ENCODE peak calls at places on chromosomes 5 and 9, in four cellular contexts. P is HepG2, S is K562, C is GM12878. A is an unnamed sample.

GRCh38 chr5:100900796-100901731 is 2.0 kb downstream of the ST8SIA4 start:
- DNase-seq in P (no peak), S (no peak), C (peak; percentile 82), A (no peak)

GRCh38 chr9:72557549-72557948 is 36.1 kb downstream of the TMC1 start:
- DNase-seq in P (peak; percentile 59), S (peak; percentile 66), C (no peak), A (peak; percentile 83)

GRCh38 chr9:127899200-127899943 is at the start of gene ST6GALNAC6:
- DNase-seq in P (no peak), S (peak; percentile 90), C (no peak), A (peak; percentile 41)

GRCh38 chr9:99178912-99179872 is 42.5 kb downstream of the ALG2 start:
- DNase-seq in P (no peak), S (no peak), C (no peak), A (no peak)

GRCh38 chr5:59506285-59506877 is 387.1 kb downstream of the PDE4D start:
- DNase-seq in P (peak; percentile 6), S (no peak), C (no peak), A (no peak)

GRCh38 chr5:108379722-108380530 is 2.0 kb downstream of the FBXL17 start:
- DNase-seq in P (peak; percentile 55), S (no peak), C (no peak), A (no peak)

GRCh38 chr5:175842947-175843793 is 28.2 kb upstream of the CPLX2 start:
- DNase-seq in P (peak; percentile 78), S (no peak), C (no peak), A (no peak)

GRCh38 chr5:179734536-179735164 is 2.0 kb downstream of the MAML1 start:
- DNase-seq in P (no peak), S (no peak), C (no peak), A (no peak)

GRCh38 chr5:140549237-140550144 is 2.0 kb downstream of the EIF4EBP3 start:
- DNase-seq in P (no peak), S (peak; percentile 37), C (no peak), A (peak; percentile 93)

GRCh38 chr5:35681911-35682310 is 64.2 kb downstream of the SPEF2 start:
- DNase-seq in P (no peak), S (no peak), C (no peak), A (no peak)

GRCh38 chr5:98527846-98528245 is 245.6 kb upstream of the RGMB start:
- DNase-seq in P (no peak), S (no peak), C (no peak), A (no peak)

GRCh38 chr9:78831726-78832125 is 534.8 kb downstream of the PSAT1 start:
- DNase-seq in P (no peak), S (no peak), C (no peak), A (no peak)

GRCh38 chr9:134734270-134734669 is 92.7 kb downstream of the COL5A1 start:
- DNase-seq in P (peak; percentile 27), S (no peak), C (no peak), A (no peak)

GRCh38 chr5:159504106-159504856 is 174.0 kb upstream of the IL12B start:
- DNase-seq in P (no peak), S (no peak), C (no peak), A (no peak)

GRCh38 chr9:136079211-136079915 is 15.7 kb downstream of the NACC2 start:
- DNase-seq in P (no peak), S (no peak), C (no peak), A (peak; percentile 58)

GRCh38 chr5:133453084-133453765 is 159.1 kb downstream of the FSTL4 start:
- DNase-seq in P (no peak), S (no peak), C (no peak), A (no peak)

GRCh38 chr5:1111727-1112289 is at the start of gene SLC12A7:
- DNase-seq in P (no peak), S (peak; percentile 91), C (no peak), A (no peak)

GRCh38 chr9:91177661-91178280 is 183.9 kb downstream of the AUH start:
- DNase-seq in P (no peak), S (no peak), C (no peak), A (no peak)

GRCh38 chr9:113516840-113517577 is 53.5 kb downstream of the RGS3 start:
- DNase-seq in P (no peak), S (no peak), C (peak; percentile 98), A (no peak)

GRCh38 chr9:128719919-128720605 is 3.9 kb downstream of the ZDHHC12 start:
- DNase-seq in P (no peak), S (no peak), C (no peak), A (no peak)

GRCh38 chr5:168991991-168992390 is 308.9 kb downstream of the SLIT3 start:
- DNase-seq in P (no peak), S (no peak), C (no peak), A (no peak)

DNA sequence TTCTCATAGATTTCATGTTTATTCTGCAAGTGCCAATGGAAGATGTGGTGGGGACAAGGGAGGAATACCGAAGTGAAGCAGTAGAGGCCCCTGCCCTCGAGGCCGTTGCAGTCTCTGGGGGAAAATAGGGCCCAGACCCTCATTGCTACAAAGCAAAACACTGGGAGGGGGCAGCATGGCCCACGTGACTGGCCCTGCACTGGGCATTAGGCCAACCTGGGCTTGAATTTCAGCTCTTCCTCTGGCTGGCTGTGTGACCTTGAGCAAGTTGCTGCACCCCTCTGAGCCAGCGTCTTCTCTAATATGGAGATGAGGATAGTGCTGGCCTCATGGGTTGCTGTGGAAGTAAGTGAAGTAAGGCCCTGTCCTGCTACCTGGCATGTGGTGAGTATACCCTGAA is 709 bp upstream of the SYNPO start:
- DNase-seq in P (no peak), S (no peak), C (no peak), A (no peak)
- H3K4me3 ChIP-seq in P (no peak overlapping the region), S (no peak overlapping the region), C (no peak overlapping the region), A (no peak overlapping the region)

GRCh38 chr9:121790841-121791240 is 139.4 kb downstream of the DAB2IP start:
- DNase-seq in P (no peak), S (no peak), C (no peak), A (no peak)
- H3K27ac ChIP-seq in P (no peak overlapping the region), S (no peak overlapping the region), C (no peak overlapping the region), A (no peak overlapping the region)

DNA sequence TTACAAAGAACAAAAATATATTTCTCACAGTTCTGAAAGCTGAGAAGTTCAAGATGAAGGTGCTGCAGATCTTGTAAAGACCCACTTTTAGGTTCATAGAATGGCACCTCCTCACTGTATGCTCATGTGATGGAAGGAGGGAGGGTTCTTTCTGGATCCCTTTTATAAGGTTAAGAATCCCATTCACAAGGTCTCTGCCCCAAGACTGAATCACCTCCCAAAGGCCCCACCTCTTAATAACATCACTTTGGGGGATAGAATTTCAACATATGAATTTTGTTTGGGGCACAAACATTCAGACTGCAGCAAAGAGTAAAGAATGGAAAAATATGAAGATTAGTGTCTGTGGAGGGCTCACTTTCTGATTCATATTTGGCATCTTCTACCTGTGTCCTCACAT is 77.1 kb upstream of the PRR16 start:
- DNase-seq in P (no peak), S (no peak), C (no peak), A (no peak)
- TF ChIP-seq GABPA in P (no peak), S (no peak), C (no peak), A (no peak)

GRCh38 chr5:81038495-81038894 is 78.3 kb downstream of the RASGRF2 start:
- DNase-seq in P (no peak), S (no peak), C (no peak), A (no peak)
- H3K4me3 ChIP-seq in P (no peak overlapping the region), S (no peak overlapping the region), C (no peak overlapping the region), A (no peak overlapping the region)

GRCh38 chr5:135952683-135953082 is 2.1 kb downstream of the LECT2 start:
- DNase-seq in P (peak; percentile 5), S (no peak), C (no peak), A (no peak)

GRCh38 chr5:135953850-135954249 is 933 bp downstream of the LECT2 start:
- DNase-seq in P (no peak), S (no peak), C (no peak), A (no peak)

GRCh38 chr5:135955525-135955924 is 742 bp upstream of the LECT2 start:
- DNase-seq in P (no peak), S (no peak), C (no peak), A (no peak)

GRCh38 chr5:135951807-135952206 is 3.0 kb downstream of the LECT2 start:
- DNase-seq in P (no peak), S (no peak), C (no peak), A (no peak)

DNA sequence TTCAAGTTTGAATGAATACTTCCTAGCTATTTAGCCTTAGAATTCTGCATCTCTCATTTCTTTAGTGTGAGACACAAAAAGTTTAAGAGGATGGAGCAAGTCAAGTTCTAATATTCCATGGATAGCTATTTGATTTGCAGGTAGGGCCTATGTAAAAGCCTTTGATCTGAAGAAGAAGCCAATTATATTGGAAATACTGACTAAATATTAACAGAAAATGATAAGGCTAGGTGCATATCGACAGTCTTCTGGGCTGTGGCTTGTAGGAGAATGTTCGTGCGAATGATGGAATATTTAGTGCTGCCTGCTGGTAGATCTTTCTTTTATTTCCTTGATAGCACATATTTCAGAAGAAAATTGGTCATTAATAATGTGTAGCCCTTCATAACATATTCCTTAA is at the start of gene LECT2:
- DNase-seq in P (no peak), S (no peak), C (no peak), A (no peak)
- H3K27ac ChIP-seq in P (no peak within 1 kb of the TSS), S (no peak within 1 kb of the TSS), C (no peak within 1 kb of the TSS), A (no peak within 1 kb of the TSS)

DNA sequence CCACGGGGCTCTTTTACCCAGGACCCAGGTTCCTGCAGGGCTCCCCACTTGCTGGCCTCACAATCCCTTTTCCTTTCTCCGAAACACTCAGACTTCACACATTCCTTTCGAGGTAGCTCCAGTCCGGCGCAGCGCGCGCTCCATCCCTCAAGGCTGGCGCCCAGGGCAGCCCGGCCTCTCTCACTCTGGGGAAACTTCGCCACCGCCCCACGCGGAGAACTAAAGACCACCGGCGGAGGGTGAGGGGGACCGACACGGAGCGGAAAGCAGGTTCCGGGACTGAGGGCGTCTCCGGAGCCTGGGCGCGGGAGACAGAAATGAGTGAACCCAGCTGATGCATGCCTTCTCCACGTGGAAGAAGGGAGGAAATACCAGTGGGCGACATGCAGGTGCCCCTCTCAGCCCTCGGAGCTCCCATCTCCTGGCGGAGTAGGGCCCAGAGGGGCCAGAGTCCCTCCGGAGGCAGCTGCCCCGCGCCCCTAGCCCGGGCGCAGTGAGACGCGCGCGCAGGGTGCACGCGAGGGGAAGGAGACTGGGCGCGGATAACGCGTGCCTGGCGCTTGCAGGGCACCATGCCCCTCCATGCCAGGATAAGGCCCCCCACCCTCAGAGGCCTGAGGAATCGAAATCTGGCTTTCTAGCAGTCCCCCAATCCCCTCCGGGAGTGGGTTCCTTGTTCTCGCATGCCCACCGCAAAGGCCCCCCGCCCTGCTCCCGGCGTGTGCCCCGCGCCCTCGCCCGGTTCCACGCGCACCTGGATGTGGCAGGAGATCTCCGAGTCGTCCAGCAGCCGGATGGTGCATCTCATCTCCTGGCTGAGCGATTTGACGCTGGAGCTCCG is 650 bp downstream of the FRMD3 start:
- DNase-seq in P (no peak), S (no peak), C (no peak), A (no peak)
- TF ChIP-seq GABPA in P (no peak), S (no peak), C (no peak), A (no peak)

DNA sequence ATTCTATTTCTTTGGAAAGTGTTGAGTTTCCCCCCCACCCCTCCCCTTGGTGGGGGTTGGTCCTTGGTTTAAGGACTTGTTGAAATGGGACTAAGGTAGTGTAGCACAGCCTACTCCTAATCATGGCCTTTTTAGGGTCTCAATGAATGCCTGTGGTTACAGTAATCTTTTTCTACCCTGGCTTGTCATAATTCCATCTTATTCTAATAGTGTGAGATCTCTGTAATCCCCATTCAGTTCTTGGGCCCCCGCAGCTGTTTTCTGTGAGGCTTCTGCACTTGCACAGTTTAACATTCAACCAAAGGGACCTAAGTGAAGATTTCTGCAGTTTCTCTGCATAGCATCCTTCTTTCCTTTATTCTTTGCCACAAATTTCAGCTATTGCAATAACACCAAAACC is 30.7 kb downstream of the TNFSF15 start:
- DNase-seq in P (no peak), S (no peak), C (no peak), A (no peak)
- H3K4me3 ChIP-seq in P (no peak overlapping the region), S (no peak overlapping the region), C (no peak overlapping the region), A (no peak overlapping the region)

GRCh38 chr5:88964831-88965230 is 81.8 kb upstream of the MEF2C start:
- DNase-seq in P (peak; percentile 27), S (no peak), C (no peak), A (no peak)
- H3K27ac ChIP-seq in P (no peak overlapping the region), S (no peak overlapping the region), C (no peak overlapping the region), A (no peak overlapping the region)

A was measured in HL-60.